ENCODE peak calls at places on chromosomes 13 and 19, in ten cellular contexts. B is CD8-positive, alpha-beta T cell; P is coronary artery; S is cardiac muscle cell; T is PC-9; O is testis; N is breast epithelium; U is heart left ventricle; Z is heart right ventricle; W is fibroblast of lung. E is an unnamed sample.

GRCh38 chr19:40740747-40741146 is 9.5 kb downstream of the ACTMAP start:
- DNase-seq in W (peak; percentile 71), Z (peak; percentile 65), T (no peak), O (peak; percentile 78), U (peak; percentile 65), N (no peak), S (no peak), P (peak; percentile 84), B (no peak), E (peak; percentile 17)

GRCh38 chr19:58154287-58154678 is 3.7 kb upstream of the ZNF329 start:
- DNase-seq in B (no peak), N (peak; percentile 63), T (no peak), U (peak; percentile 77), Z (peak; percentile 37), W (peak; percentile 61), S (peak; percentile 53), P (peak; percentile 74), O (peak; percentile 63), E (no peak)

GRCh38 chr19:3656073-3656746 is 29.6 kb upstream of the CACTIN start:
- DNase-seq in Z (no peak), N (no peak), O (no peak), W (peak; percentile 37), S (no peak), U (no peak), B (no peak), T (no peak), P (no peak), E (no peak)

GRCh38 chr19:16016226-16017137 is 59.8 kb upstream of the TPM4 start:
- DNase-seq in W (no peak), Z (no peak), P (no peak), T (no peak), U (no peak), O (peak; percentile 11), B (no peak), S (no peak), N (no peak), E (no peak)

GRCh38 chr13:24038846-24039330 is 121.6 kb upstream of the SPATA13 start:
- DNase-seq in O (no peak), U (no peak), N (no peak), W (no peak), T (peak; percentile 59), S (no peak), B (no peak), P (no peak), Z (no peak), E (no peak)

GRCh38 chr13:40233731-40234195 is 432.7 kb downstream of the FOXO1 start:
- DNase-seq in B (no peak), W (no peak), Z (peak; percentile 45), P (no peak), N (no peak), O (peak; percentile 37), S (no peak), U (peak; percentile 64), T (no peak), E (no peak)

GRCh38 chr19:31408460-31409124 is 59.4 kb upstream of the TSHZ3 start:
- DNase-seq in S (no peak), B (no peak), U (peak; percentile 41), W (peak; percentile 85), T (no peak), P (no peak), Z (peak; percentile 29), N (no peak), O (no peak), E (no peak)

GRCh38 chr13:106299616-106300015 is 235.8 kb downstream of the EFNB2 start:
- DNase-seq in Z (no peak), O (no peak), P (no peak), W (peak; percentile 62), N (no peak), S (no peak), T (no peak), B (no peak), U (no peak), E (no peak)

GRCh38 chr19:8396563-8397203 is 6.5 kb downstream of the RAB11B start:
- DNase-seq in N (peak; percentile 79), B (peak; percentile 80), U (peak; percentile 75), S (peak; percentile 38), O (peak; percentile 68), W (peak; percentile 53), T (peak; percentile 25), P (no peak), Z (peak; percentile 55), E (peak; percentile 75)

GRCh38 chr13:43303040-43303729 is 279.8 kb downstream of the DNAJC15 start:
- DNase-seq in T (peak; percentile 39), W (peak; percentile 80), B (no peak), Z (peak; percentile 63), O (peak; percentile 86), N (no peak), U (peak; percentile 72), S (peak; percentile 93), P (no peak), E (no peak)

GRCh38 chr19:38848299-38849146 is 1.3 kb downstream of the HNRNPL start:
- DNase-seq in P (no peak), U (no peak), N (no peak), W (no peak), B (no peak), O (no peak), S (no peak), T (no peak), Z (no peak), E (no peak)

GRCh38 chr13:33649212-33649917 is 168.6 kb upstream of the RFC3 start:
- DNase-seq in S (no peak), W (peak; percentile 20), U (no peak), P (no peak), B (no peak), O (no peak), N (no peak), Z (no peak), T (no peak), E (no peak)

GRCh38 chr13:108742681-108743080 is 113.3 kb downstream of the MYO16 start:
- DNase-seq in B (no peak), S (no peak), O (no peak), Z (no peak), P (no peak), N (no peak), W (no peak), T (no peak), U (no peak), E (no peak)

GRCh38 chr13:40330950-40331349 is 335.5 kb downstream of the FOXO1 start:
- DNase-seq in P (no peak), N (no peak), Z (no peak), T (peak; percentile 23), W (no peak), S (no peak), B (no peak), O (no peak), U (no peak), E (no peak)

DNA sequence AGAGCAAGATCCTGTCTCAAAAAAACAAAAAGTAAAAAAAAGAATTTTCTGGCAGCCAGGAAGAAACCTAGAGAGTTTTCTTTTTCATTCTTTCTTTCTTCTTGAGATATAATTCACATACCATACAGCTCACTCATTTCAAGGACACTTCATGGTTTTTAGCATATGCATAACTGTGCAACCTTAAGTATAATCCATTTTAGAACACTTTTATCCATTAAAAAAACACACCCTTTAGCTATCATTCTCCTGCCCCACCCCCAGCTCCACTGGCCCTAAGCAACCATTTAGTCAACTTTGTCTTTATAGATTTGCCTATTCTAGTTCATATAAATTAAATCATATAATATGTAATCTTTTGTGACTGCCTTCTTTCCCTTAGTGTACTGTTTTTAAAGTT is 8.1 kb upstream of the IPO5 start:
- DNase-seq in O (no peak), T (no peak), Z (no peak), P (no peak), S (no peak), W (no peak), B (no peak), U (no peak), N (no peak), E (no peak)
- H3K27ac ChIP-seq in O (no peak overlapping the region), T (no peak overlapping the region), Z (no peak overlapping the region), P (no peak overlapping the region), S (no peak overlapping the region), W (no peak overlapping the region), B (no peak overlapping the region), U (no peak overlapping the region), N (no peak overlapping the region), E (no peak overlapping the region)

DNA sequence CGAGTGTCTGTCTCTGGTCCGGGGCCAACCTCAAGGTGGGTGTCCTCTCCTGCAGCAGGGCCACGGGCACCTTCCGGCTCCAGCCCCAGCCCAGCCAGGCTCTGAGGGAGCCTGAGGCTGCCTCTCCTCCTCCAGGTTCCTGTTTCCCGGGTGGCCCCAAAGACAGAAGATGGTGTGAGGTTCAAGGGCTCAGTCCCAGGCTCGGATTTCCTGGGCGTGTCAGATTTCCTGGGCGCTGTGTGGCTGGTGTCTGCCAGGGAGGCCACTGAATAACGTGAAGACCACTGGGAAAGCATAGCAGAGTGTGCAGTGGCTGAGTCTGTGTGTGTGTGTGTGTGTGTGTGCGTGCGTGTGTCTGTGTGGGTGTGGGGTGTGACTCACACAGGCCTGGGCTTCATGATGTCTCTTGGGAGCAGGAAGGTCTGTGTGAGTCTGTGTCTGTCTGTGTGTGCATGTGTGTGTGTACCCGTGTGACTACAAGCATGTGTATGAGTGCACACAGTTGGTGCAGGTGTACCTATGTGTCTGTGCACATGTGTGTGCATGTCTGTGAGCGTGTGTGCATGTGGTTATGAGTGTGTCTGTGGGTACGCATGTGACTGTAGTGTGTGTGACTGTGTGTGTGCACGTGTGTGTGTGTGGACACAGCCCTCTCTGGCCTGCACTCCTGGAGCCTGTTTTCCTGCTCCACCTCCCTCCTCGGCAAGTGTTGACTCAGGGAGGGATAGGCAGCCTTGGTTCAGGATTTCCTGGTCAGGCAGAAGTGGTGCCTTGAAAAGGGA is 28.3 kb downstream of the CEBPA start:
- DNase-seq in Z (peak; percentile 40), T (peak; percentile 39), S (no peak), P (no peak), O (peak; percentile 38), B (no peak), U (peak; percentile 57), W (peak; percentile 71), N (peak; percentile 65), E (no peak)
- H3K27ac ChIP-seq in Z (no peak overlapping the region), T (no peak overlapping the region), S (no peak overlapping the region), P (no peak overlapping the region), O (no peak overlapping the region), B (no peak overlapping the region), U (no peak overlapping the region), W (no peak overlapping the region), N (peak overlapping the region; percentile 48), E (no peak overlapping the region)

GRCh38 chr13:110405597-110406450 is 98.7 kb downstream of the COL4A2 start:
- DNase-seq in N (no peak), O (no peak), P (peak; percentile 69), W (peak; percentile 59), S (no peak), B (no peak), U (no peak), Z (no peak), T (no peak), E (no peak)
- H3K27ac ChIP-seq in N (peak overlapping the region; percentile 66), O (no peak overlapping the region), P (peak overlapping the region; percentile 98), W (peak overlapping the region; percentile 66), S (peak overlapping the region; percentile 57), B (no peak overlapping the region), U (peak overlapping the region; percentile 93), Z (no peak overlapping the region), T (no peak overlapping the region), E (no peak overlapping the region)

GRCh38 chr19:21326169-21326568 is 3.0 kb downstream of the ZNF708 start:
- DNase-seq in O (no peak), Z (no peak), U (no peak), W (no peak), B (no peak), N (no peak), S (no peak), P (no peak), T (no peak), E (no peak)

GRCh38 chr19:21328402-21328801 is 808 bp downstream of the ZNF708 start:
- DNase-seq in W (no peak), P (no peak), N (no peak), S (peak; percentile 49), O (peak; percentile 23), B (no peak), Z (no peak), U (no peak), T (no peak), E (no peak)

GRCh38 chr19:21328885-21329605 is at the start of gene ZNF708:
- DNase-seq in N (peak; percentile 88), B (peak; percentile 77), T (peak; percentile 83), Z (peak; percentile 93), W (peak; percentile 91), S (peak; percentile 91), U (peak; percentile 94), P (peak; percentile 93), O (peak; percentile 95), E (peak; percentile 91)
- H3K27ac ChIP-seq in N (peak within 1 kb of the TSS; percentile 94), B (peak within 1 kb of the TSS; percentile 94), T (peak within 1 kb of the TSS; percentile 57), Z (peak within 1 kb of the TSS; percentile 90), W (peak within 1 kb of the TSS; percentile 98), S (peak within 1 kb of the TSS; percentile 97), U (peak within 1 kb of the TSS; percentile 94), P (peak within 1 kb of the TSS; percentile 86), O (peak within 1 kb of the TSS; percentile 88), E (peak within 1 kb of the TSS; percentile 97)